ENCODE peak calls at places on chromosomes 11 and 22, in five cellular contexts. O is HCT116, X is K562, P is GM12878, M is HepG2. J is an unnamed sample.
A peak's percentile ranks its signal among the peaks of the same experiment; 100 is the strongest.

GRCh38 chr11:102244681-102245409 is 72.4 kb upstream of the BIRC3 start:
- DNase-seq in O (peak; percentile 53), X (no peak), P (no peak), M (no peak), J (no peak)

GRCh38 chr22:31278643-31279326 is 13.5 kb downstream of the PIK3IP1 start:
- DNase-seq in O (no peak), X (no peak), P (no peak), M (no peak), J (no peak)

GRCh38 chr11:69048056-69048717 is 545 bp upstream of the TPCN2 start:
- DNase-seq in O (no peak), X (no peak), P (no peak), M (no peak), J (no peak)

GRCh38 chr11:57343825-57344224 is 5.7 kb downstream of the P2RX3 start:
- DNase-seq in O (no peak), X (no peak), P (no peak), M (no peak), J (no peak)

GRCh38 chr22:39318507-39319283 is 728 bp downstream of the RPL3 start:
- DNase-seq in O (no peak), X (no peak), P (no peak), M (no peak), J (no peak)

GRCh38 chr11:124740277-124740882 is 638 bp downstream of the NRGN start:
- DNase-seq in O (no peak), X (peak; percentile 45), P (no peak), M (no peak), J (peak; percentile 76)

GRCh38 chr11:12183827-12184620 is 73.6 kb downstream of the MICAL2 start:
- DNase-seq in O (no peak), X (no peak), P (no peak), M (no peak), J (no peak)

GRCh38 chr22:50338042-50338573 is 5.0 kb upstream of the PPP6R2 start:
- DNase-seq in O (no peak), X (no peak), P (no peak), M (no peak), J (no peak)

GRCh38 chr11:133833101-133833898 is 12.0 kb downstream of the SPATA19 start:
- DNase-seq in O (no peak), X (no peak), P (no peak), M (no peak), J (peak; percentile 35)

GRCh38 chr22:50523806-50524663 is 1.4 kb downstream of the SCO2 start:
- DNase-seq in O (no peak), X (no peak), P (no peak), M (no peak), J (peak; percentile 52)

GRCh38 chr11:2793781-2794418 is 91.7 kb downstream of the CDKN1C start:
- DNase-seq in O (no peak), X (no peak), P (no peak), M (no peak), J (no peak)

GRCh38 chr11:120241277-120241676 is 1.3 kb downstream of the POU2F3 start:
- DNase-seq in O (no peak), X (no peak), P (no peak), M (no peak), J (no peak)

GRCh38 chr11:128515086-128515485 is 72.3 kb downstream of the ETS1 start:
- DNase-seq in O (no peak), X (no peak), P (no peak), M (no peak), J (no peak)

GRCh38 chr11:6736495-6737121 is 35.2 kb downstream of the OR2AG2 start:
- DNase-seq in O (no peak), X (no peak), P (no peak), M (no peak), J (no peak)
- TF ChIP-seq RAD21 in O (no peak), X (no peak), P (no peak), M (no peak), J (no peak)

GRCh38 chr11:91749231-91749630 is 475.4 kb upstream of the FAT3 start:
- DNase-seq in O (no peak), X (no peak), P (no peak), M (no peak), J (no peak)
- TF ChIP-seq REST in O (no peak), X (no peak), P (no peak), M (no peak), J (no peak)

GRCh38 chr11:28566643-28567042 is 458.5 kb downstream of the METTL15 start:
- DNase-seq in O (peak; percentile 52), X (peak; percentile 7), P (no peak), M (no peak), J (peak; percentile 1)
- TF ChIP-seq POLR2AphosphoS5 in O (no peak), X (no peak), P (no peak), M (no peak), J (no peak)

DNA sequence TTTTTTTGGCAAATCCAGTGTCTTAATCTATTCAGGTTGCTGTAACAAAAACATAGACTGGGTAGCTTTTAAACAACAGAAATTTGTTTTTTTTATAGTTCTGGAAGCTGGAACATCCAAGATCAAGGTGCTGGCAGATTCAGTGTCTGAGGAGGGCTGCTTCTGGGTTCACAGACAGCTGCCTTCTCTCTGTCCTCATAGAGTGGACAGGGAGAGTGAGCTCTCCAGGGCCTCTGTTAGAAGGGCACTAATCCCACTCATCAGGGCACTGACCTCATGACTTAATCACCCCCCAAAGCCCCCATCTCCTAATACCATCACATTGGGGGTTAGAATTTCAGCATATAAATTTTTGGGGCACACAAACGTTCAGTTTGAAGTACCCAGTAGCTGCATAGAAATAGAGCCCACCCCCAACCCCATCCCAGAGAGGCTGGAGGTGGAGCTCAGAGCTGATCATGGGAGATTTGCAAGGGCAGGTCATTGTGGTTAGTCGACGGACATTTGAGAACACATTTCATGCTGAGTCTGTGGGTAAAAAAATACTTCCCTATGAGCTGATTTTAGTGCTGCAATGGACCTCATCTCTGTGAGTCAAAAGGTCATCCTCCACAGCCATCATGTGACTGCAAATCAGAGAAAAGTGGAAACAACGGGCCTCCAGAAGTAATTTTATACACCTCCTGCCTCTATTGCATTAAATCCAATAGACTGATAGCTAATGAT is 203.1 kb upstream of the CADM1 start:
- DNase-seq in O (no peak), X (no peak), P (no peak), M (no peak), J (no peak)
- TF ChIP-seq RAD21 in O (no peak), X (no peak), P (no peak), M (no peak), J (no peak)

J was measured in SK-N-SH.